ENCODE peak calls at places on chromosomes 16 and 17, in nine cellular contexts. T is H7; F is heart right ventricle; Q is stimulated activated CD8-positive, alpha-beta memory T cell treated with anti-CD3 and anti-CD28 coated beads, Interleukin-7, amount 100 ng/mL, for 1 hour; S is T47D; D is stimulated activated naive CD4-positive, alpha-beta T cell; X is HFF-Myc; C is activated T-helper 9 cell treated with anti-CD3 and anti-CD28 coated beads, Interleukin-2, amount 50 U/mL, for 16 hours; A is effector CD4-positive, alpha-beta T cell. Z is an unnamed sample.

GRCh38 chr17:77692571-77693161 is 265.8 kb upstream of the TNRC6C start:
- DNase-seq in S (no peak), D (no peak), X (peak; percentile 5), C (peak; percentile 6), A (no peak), Q (no peak), T (no peak), F (no peak), Z (no peak)

GRCh38 chr16:54287018-54287757 is 601 bp upstream of the IRX3 start:
- DNase-seq in X (no peak), Q (no peak), A (no peak), C (no peak), D (no peak), F (no peak), T (peak; percentile 79), S (no peak), Z (no peak)

GRCh38 chr17:42266918-42267766 is 9.0 kb downstream of the STAT5B start:
- DNase-seq in S (no peak), T (no peak), X (peak; percentile 67), D (no peak), Q (no peak), C (peak; percentile 32), A (peak; percentile 64), F (no peak), Z (no peak)

GRCh38 chr16:802914-803750 is 2.6 kb upstream of the GNG13 start:
- DNase-seq in A (no peak), X (no peak), S (no peak), F (no peak), Q (no peak), C (no peak), D (no peak), T (peak; percentile 73), Z (no peak)

GRCh38 chr17:63516910-63517824 is 6.0 kb upstream of the KCNH6 start:
- DNase-seq in X (no peak), D (no peak), A (no peak), Q (no peak), S (no peak), C (no peak), F (no peak), T (no peak), Z (no peak)

GRCh38 chr16:85542548-85542927 is 70.6 kb upstream of the GSE1 start:
- DNase-seq in D (no peak), F (no peak), S (no peak), X (no peak), A (no peak), C (no peak), T (no peak), Q (no peak), Z (no peak)

GRCh38 chr16:67100569-67101300 is 9.0 kb upstream of the PHAF1 start:
- DNase-seq in D (no peak), A (no peak), Q (no peak), S (peak; percentile 60), X (no peak), F (no peak), T (peak; percentile 48), C (no peak), Z (no peak)

GRCh38 chr17:39197380-39198185 is at the start of gene CACNB1:
- DNase-seq in C (peak; percentile 56), S (peak; percentile 87), F (peak; percentile 81), A (peak; percentile 67), X (no peak), Q (peak; percentile 44), D (peak; percentile 77), T (peak; percentile 99), Z (peak; percentile 52)

GRCh38 chr17:31738488-31738887 is 120.6 kb downstream of the COPRS start:
- DNase-seq in T (no peak), Q (no peak), D (no peak), F (peak; percentile 23), X (no peak), C (no peak), A (no peak), S (no peak), Z (no peak)

GRCh38 chr17:13462673-13463124 is 139.0 kb downstream of the HS3ST3A1 start:
- DNase-seq in A (no peak), D (no peak), F (no peak), X (no peak), T (no peak), Q (no peak), C (no peak), S (no peak), Z (no peak)

GRCh38 chr17:17877548-17878358 is 41.0 kb upstream of the SREBF1 start:
- DNase-seq in S (no peak), X (peak; percentile 42), T (peak; percentile 81), Q (no peak), D (no peak), F (peak; percentile 81), C (no peak), A (no peak), Z (no peak)

GRCh38 chr16:17476414-17477259 is 5.9 kb upstream of the XYLT1 start:
- DNase-seq in S (peak; percentile 73), D (peak; percentile 10), C (no peak), F (no peak), A (no peak), Q (no peak), X (peak; percentile 47), T (peak; percentile 63), Z (no peak)

GRCh38 chr16:29745853-29746345 is at the start of gene C16orf54:
- DNase-seq in S (no peak), T (peak; percentile 66), C (peak; percentile 81), F (peak; percentile 63), A (peak; percentile 93), D (peak; percentile 90), Q (peak; percentile 82), X (no peak), Z (peak; percentile 87)

GRCh38 chr16:53232826-53233529 is 178.2 kb downstream of the CHD9 start:
- DNase-seq in C (no peak), D (no peak), A (no peak), Q (no peak), X (no peak), T (no peak), F (no peak), S (peak; percentile 49), Z (no peak)

GRCh38 chr17:44216674-44217073 is 2.8 kb downstream of the UBTF start:
- DNase-seq in X (no peak), A (no peak), C (no peak), S (no peak), D (no peak), T (no peak), F (no peak), Q (no peak), Z (no peak)

GRCh38 chr17:31561469-31562412 is 170.3 kb downstream of the RAB11FIP4 start:
- DNase-seq in S (no peak), C (no peak), X (no peak), F (no peak), D (no peak), A (no peak), T (peak; percentile 72), Q (no peak), Z (no peak)

GRCh38 chr17:61410555-61411089 is 11.0 kb downstream of the TBX2 start:
- DNase-seq in A (peak; percentile 68), Q (peak; percentile 55), F (peak; percentile 87), D (peak; percentile 58), C (peak; percentile 63), T (peak; percentile 95), S (peak; percentile 86), X (no peak), Z (peak; percentile 68)

GRCh38 chr17:79019631-79020584 is 4.1 kb upstream of the C1QTNF1 start:
- DNase-seq in S (peak; percentile 83), T (peak; percentile 68), F (peak; percentile 65), A (peak; percentile 34), X (no peak), C (no peak), D (peak; percentile 37), Q (no peak), Z (peak; percentile 17)

GRCh38 chr16:4313563-4314531 is 2.0 kb upstream of the GLIS2 start:
- DNase-seq in F (peak; percentile 54), X (no peak), S (no peak), C (no peak), Q (no peak), T (peak; percentile 96), D (no peak), A (no peak), Z (no peak)

GRCh38 chr17:82234211-82235055 is 5.6 kb downstream of the SLC16A3 start:
- DNase-seq in X (no peak), A (no peak), T (no peak), D (no peak), C (no peak), Q (no peak), F (peak; percentile 18), S (peak; percentile 92), Z (no peak)

Z was measured in activated gamma-delta T cell treated with anti-CD3 and anti-CD28 coated beads, Interleukin-2, amount 50 U/mL, for 16 hours.